ENCODE peak calls at places on chromosomes 12 and 14, in eight cellular contexts. P is breast epithelium, E is HCT116, F is vagina, G is sigmoid colon, M is stomach, Y is upper lobe of left lung, R is SK-N-SH. Q is an unnamed sample.

GRCh38 chr12:40344312-40344711 is 119.5 kb downstream of the LRRK2 start:
- DNase-seq in E (no peak), G (no peak), F (no peak), Y (no peak), M (no peak), R (no peak), P (no peak), Q (no peak)

GRCh38 chr14:26621366-26621765 is 23.5 kb upstream of the NOVA1 start:
- DNase-seq in Y (no peak), R (no peak), F (no peak), P (no peak), E (no peak), G (no peak), M (no peak), Q (no peak)

GRCh38 chr12:32106153-32106516 is 512 bp upstream of the BICD1 start:
- DNase-seq in P (no peak), R (no peak), E (no peak), Y (no peak), F (no peak), M (no peak), G (no peak), Q (no peak)

GRCh38 chr14:68633131-68633991 is 159.5 kb downstream of the ZFP36L1 start:
- DNase-seq in E (no peak), G (peak), R (no peak), Y (no peak), P (peak), M (no peak), F (peak), Q (no peak)

GRCh38 chr12:130815028-130815741 is 23.9 kb downstream of the STX2 start:
- DNase-seq in R (no peak), G (no peak), Y (no peak), M (no peak), F (no peak), E (no peak), P (no peak), Q (no peak)

GRCh38 chr14:64550539-64551333 is 975 bp downstream of the PPP1R36 start:
- DNase-seq in G (no peak), M (no peak), E (no peak), Y (no peak), R (no peak), F (no peak), P (no peak), Q (no peak)

GRCh38 chr12:96421014-96421413 is 20.8 kb upstream of the CDK17 start:
- DNase-seq in Y (no peak), G (no peak), P (no peak), E (no peak), M (no peak), F (no peak), R (no peak), Q (no peak)

GRCh38 chr12:123860369-123860768 is 98.3 kb downstream of the DNAH10 start:
- DNase-seq in F (no peak), R (no peak), P (no peak), M (no peak), E (no peak), G (no peak), Y (no peak), Q (no peak)

GRCh38 chr12:65828711-65829339 is 4.5 kb downstream of the HMGA2 start:
- DNase-seq in G (no peak), M (no peak), Y (no peak), P (no peak), R (no peak), E (no peak), F (no peak), Q (no peak)

GRCh38 chr12:45560689-45561088 is 168.8 kb upstream of the ARID2 start:
- DNase-seq in F (no peak), E (no peak), Y (no peak), M (no peak), G (no peak), P (no peak), R (no peak), Q (no peak)

GRCh38 chr12:111462134-111462821 is 56.6 kb downstream of the SH2B3 start:
- DNase-seq in G (no peak), R (no peak), M (no peak), E (no peak), F (no peak), P (no peak), Y (no peak), Q (no peak)

GRCh38 chr12:11729008-11729407 is 79.5 kb downstream of the ETV6 start:
- DNase-seq in F (no peak), Y (no peak), M (peak), E (no peak), R (no peak), G (no peak), P (no peak), Q (no peak)

GRCh38 chr12:67650127-67650495 is 1.6 kb downstream of the DYRK2 start:
- DNase-seq in P (no peak), R (peak), G (no peak), E (no peak), F (no peak), M (no peak), Y (peak), Q (no peak)

GRCh38 chr12:124979568-124979967 is 9.4 kb downstream of the DHX37 start:
- DNase-seq in G (no peak), M (no peak), E (no peak), R (no peak), P (no peak), Y (no peak), F (no peak), Q (no peak)

GRCh38 chr12:111993290-111994150 is 19.4 kb downstream of the TMEM116 start:
- DNase-seq in E (no peak), G (no peak), Y (no peak), P (no peak), F (no peak), R (no peak), M (no peak), Q (no peak)

GRCh38 chr14:100885196-100886030 is 18.1 kb downstream of the RTL1 start:
- DNase-seq in M (no peak), E (no peak), F (no peak), Y (no peak), R (peak), P (no peak), G (peak), Q (no peak)

GRCh38 chr12:12803186-12803585 is 10.0 kb upstream of the DDX47 start:
- DNase-seq in F (no peak), R (peak), G (peak), E (peak), Y (no peak), M (peak), P (peak), Q (peak)

GRCh38 chr12:7269273-7269672 is 34.6 kb upstream of the ACSM4 start:
- DNase-seq in Y (no peak), E (no peak), R (no peak), G (no peak), P (no peak), M (no peak), F (no peak), Q (no peak)
- TF ChIP-seq POLR2AphosphoS5 in Y (no peak), E (no peak), R (no peak), G (no peak), P (no peak), M (no peak), F (no peak), Q (no peak)

GRCh38 chr14:23009939-23010718 is at the start of gene C14orf93:
- DNase-seq in Y (peak), R (peak), G (peak), M (peak), E (no peak), F (no peak), P (peak), Q (peak)
- TF ChIP-seq POLR2AphosphoS5 in Y (no peak), R (peak), G (peak), M (no peak), E (peak), F (peak), P (peak), Q (no peak)

GRCh38 chr12:53176750-53177149 is 3.8 kb upstream of the ZNF740 start:
- DNase-seq in R (no peak), Y (no peak), G (no peak), F (no peak), P (no peak), M (no peak), E (no peak), Q (no peak)

GRCh38 chr12:53172352-53172751 is 8.2 kb upstream of the ZNF740 start:
- DNase-seq in P (no peak), M (no peak), F (no peak), G (peak), Y (no peak), E (no peak), R (no peak), Q (no peak)

GRCh38 chr12:53171725-53172329 is 8.7 kb upstream of the ZNF740 start:
- DNase-seq in F (no peak), G (no peak), Y (no peak), P (peak), R (peak), E (no peak), M (no peak), Q (no peak)

GRCh38 chr12:53173085-53173715 is 7.3 kb upstream of the ZNF740 start:
- DNase-seq in E (no peak), Y (no peak), M (no peak), F (no peak), P (no peak), R (no peak), G (no peak), Q (no peak)

GRCh38 chr12:53174881-53175491 is 5.5 kb upstream of the ZNF740 start:
- DNase-seq in R (no peak), F (no peak), E (no peak), G (no peak), Y (no peak), P (no peak), M (no peak), Q (peak)
- TF ChIP-seq POLR2AphosphoS5 in R (no peak), F (no peak), E (no peak), G (no peak), Y (no peak), P (no peak), M (no peak), Q (peak)

GRCh38 chr12:101854747-101855146 is 22.6 kb upstream of the DRAM1 start:
- DNase-seq in F (no peak), M (no peak), R (no peak), P (no peak), G (no peak), Y (no peak), E (no peak), Q (no peak)
- TF ChIP-seq POLR2AphosphoS5 in F (no peak), M (no peak), R (no peak), P (no peak), G (no peak), Y (no peak), E (no peak), Q (no peak)

GRCh38 chr12:15708396-15709070 is 80.7 kb downstream of the EPS8 start:
- DNase-seq in R (no peak), F (no peak), E (no peak), P (no peak), G (no peak), Y (no peak), M (no peak), Q (no peak)
- TF ChIP-seq POLR2AphosphoS5 in R (no peak), F (no peak), E (no peak), P (no peak), G (no peak), Y (no peak), M (no peak), Q (no peak)

DNA sequence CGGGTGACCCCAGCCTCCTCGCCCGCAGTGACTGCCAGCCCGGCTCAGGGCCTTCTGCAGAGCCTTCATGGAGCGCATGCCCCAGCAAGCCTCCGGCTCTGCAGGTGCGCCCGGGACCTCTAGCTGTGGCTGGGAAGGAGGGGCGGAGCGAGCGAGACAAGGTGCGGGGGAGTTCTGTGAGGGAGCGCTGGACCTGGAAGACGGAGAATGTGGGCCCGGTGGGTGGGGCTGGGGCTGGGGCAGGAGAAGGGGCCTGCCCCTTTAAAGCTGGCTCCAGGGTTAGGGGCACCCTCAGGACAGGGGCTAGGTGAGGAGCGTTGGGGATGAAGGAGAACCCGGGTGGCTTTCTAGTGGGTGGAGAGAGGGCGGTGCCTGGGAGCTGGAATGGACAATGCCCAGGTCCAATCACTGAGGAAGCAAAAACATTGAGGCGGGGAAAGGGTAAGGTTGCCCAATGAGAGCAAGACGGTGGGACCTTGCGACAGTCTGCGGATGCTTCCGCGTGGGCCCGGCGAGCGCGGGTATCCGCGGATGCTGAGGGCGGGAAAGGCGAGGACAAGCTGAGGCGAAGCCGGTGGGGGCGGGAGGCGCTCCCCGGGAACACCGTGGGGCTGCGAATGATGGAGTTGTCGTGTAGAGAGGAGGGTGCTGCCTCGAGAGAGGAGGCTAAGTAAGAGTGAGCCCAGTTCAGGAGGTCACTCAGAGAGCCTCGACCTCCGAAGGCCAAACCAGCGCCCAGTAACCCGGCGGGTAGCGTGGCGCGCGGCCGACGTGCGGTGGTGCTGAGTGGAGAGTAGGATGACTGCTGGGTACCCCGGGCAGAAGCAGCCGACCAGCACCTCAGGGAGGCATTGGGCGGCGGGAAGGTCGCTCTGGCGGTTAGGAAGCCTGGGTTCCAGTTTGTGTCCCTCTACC is at the start of gene GLS2:
- DNase-seq in M (peak), E (no peak), R (peak), F (no peak), Y (peak), G (peak), P (peak), Q (peak)
- TF ChIP-seq POLR2AphosphoS5 in M (no peak), E (no peak), R (no peak), F (peak), Y (no peak), G (no peak), P (no peak), Q (peak)

DNA sequence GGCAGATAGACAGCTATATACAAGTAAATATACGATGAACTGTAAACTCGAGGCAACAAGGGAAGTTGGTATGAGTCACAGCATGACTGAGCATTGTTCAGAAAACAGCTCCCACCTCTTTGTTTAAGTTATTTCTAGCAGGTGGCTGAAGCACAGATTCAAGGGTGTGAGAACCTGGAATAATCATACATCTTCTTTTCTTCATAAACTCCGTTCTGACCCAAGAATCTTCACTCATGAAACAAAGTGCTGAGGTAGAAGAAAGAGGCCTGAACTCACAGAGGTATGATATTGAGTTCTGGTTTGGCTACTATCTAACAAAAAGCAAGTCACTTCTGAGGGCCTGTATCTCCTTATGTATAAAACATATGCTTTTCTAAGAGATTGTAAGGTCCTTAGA is 364.1 kb upstream of the KITLG start:
- DNase-seq in G (no peak), F (no peak), E (peak), Y (no peak), P (no peak), M (no peak), R (no peak), Q (no peak)
- TF ChIP-seq POLR2AphosphoS5 in G (no peak), F (no peak), E (peak), Y (peak), P (no peak), M (no peak), R (no peak), Q (no peak)

Q was measured in GM23338.